ENCODE peak calls at places on chromosomes 5 and 9, in nine cellular contexts. R, T, F, V, K, B, O, A and U are unnamed samples. For H3K79me2, the result is how much of the 10 kb centered on the place peaks cover.

GRCh38 chr5:137470111-137470920 is 28.8 kb downstream of the SPOCK1 start:
- DNase-seq in F (no peak), T (peak), A (peak), B (no peak), O (no peak), R (peak), V (peak), K (no peak), U (peak)

GRCh38 chr9:131275332-131276106 is 791 bp downstream of the FAM78A start:
- DNase-seq in A (no peak), B (peak), F (peak), T (no peak), R (no peak), K (no peak), O (no peak), V (no peak), U (peak)

GRCh38 chr9:113999256-114000062 is 78.6 kb downstream of the AMBP start:
- DNase-seq in O (no peak), T (no peak), R (no peak), K (no peak), A (no peak), V (no peak), B (no peak), F (no peak), U (peak)

GRCh38 chr5:168472329-168472728 is 13.9 kb upstream of the RARS1 start:
- DNase-seq in A (peak), O (no peak), F (no peak), R (peak), T (peak), K (no peak), B (peak), V (peak), U (peak)

GRCh38 chr9:1453636-1454035 is 403.5 kb downstream of the DMRT2 start:
- DNase-seq in K (no peak), A (no peak), B (peak), V (no peak), F (no peak), O (no peak), T (no peak), R (no peak), U (no peak)

GRCh38 chr5:118793652-118794051 is 194.7 kb downstream of the DTWD2 start:
- DNase-seq in V (no peak), F (no peak), T (no peak), O (no peak), A (no peak), K (no peak), B (no peak), R (no peak), U (no peak)

GRCh38 chr9:83342731-83343130 is 195.5 kb downstream of the FRMD3 start:
- DNase-seq in O (no peak), F (no peak), T (no peak), R (no peak), V (no peak), K (no peak), A (no peak), B (no peak), U (no peak)

GRCh38 chr9:82893549-82893948 is 169.4 kb downstream of the RASEF start:
- DNase-seq in K (no peak), R (no peak), V (no peak), O (no peak), B (no peak), A (no peak), T (no peak), F (no peak), U (no peak)

GRCh38 chr5:33501260-33501659 is 60.5 kb downstream of the TARS1 start:
- DNase-seq in R (no peak), K (no peak), B (no peak), F (peak), A (no peak), V (no peak), T (no peak), O (no peak), U (no peak)

GRCh38 chr5:61277190-61277589 is 54.9 kb upstream of the ZSWIM6 start:
- DNase-seq in A (no peak), V (no peak), R (no peak), T (no peak), B (peak), K (no peak), O (no peak), F (peak), U (no peak)
- TF ChIP-seq CTCF in A (no peak), V (no peak), R (peak), T (no peak), B (peak), K (no peak), O (no peak), F (peak), U (peak)

GRCh38 chr5:3604501-3604900 is 8.9 kb downstream of the IRX1 start:
- DNase-seq in R (no peak), A (peak), B (no peak), T (no peak), F (no peak), V (no peak), O (no peak), K (no peak), U (no peak)

GRCh38 chr5:3605298-3606010 is 9.8 kb downstream of the IRX1 start:
- DNase-seq in K (no peak), R (no peak), V (no peak), F (no peak), T (no peak), A (no peak), O (no peak), B (no peak), U (peak)

GRCh38 chr5:3601929-3602712 is 6.5 kb downstream of the IRX1 start:
- DNase-seq in V (no peak), T (no peak), A (peak), B (no peak), O (no peak), K (no peak), R (no peak), F (peak), U (peak)

GRCh38 chr5:3601060-3601710 is 5.6 kb downstream of the IRX1 start:
- DNase-seq in O (no peak), A (peak), F (peak), V (no peak), R (no peak), K (no peak), T (no peak), B (no peak), U (no peak)

DNA sequence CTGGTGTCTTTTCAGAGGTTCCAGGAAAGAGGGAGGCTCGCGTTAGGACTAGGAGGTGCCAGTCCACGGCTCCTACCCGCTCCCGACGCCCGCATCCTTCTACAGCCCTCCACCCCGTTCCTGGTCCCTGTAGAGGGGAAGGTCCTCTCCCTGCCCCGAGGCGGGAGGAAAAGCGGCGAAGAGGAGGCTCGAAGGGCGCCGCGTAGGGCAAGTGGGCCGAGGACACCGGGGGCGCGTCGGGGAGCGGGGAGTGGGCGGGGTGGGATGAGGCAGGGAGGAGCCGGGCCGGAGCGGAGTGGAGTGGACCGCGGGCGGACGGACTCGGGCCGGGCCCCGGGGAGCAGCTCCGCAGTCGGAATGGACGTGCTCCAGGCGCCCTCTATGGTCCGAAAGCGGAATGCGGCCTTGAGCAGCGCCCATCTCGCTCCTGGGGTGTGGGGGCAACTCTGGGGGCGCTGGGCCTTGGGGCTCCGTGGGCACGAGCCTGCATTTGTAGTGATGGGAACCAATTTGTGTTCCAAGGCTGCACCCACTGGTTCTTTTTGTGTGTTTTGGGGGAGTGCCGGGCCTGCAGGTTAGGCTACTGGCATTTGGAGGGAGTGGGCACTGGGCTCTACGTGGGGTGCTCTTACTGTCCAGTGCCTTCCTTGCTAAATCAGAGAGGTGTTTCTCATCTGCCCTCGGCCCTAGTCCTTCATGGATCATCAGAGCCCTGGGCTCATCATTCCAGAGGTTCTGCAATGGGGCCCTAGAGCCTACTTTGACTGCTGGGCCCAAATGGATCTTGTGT is 7.3 kb downstream of the IRX1 start:
- DNase-seq in R (peak), O (no peak), K (no peak), V (no peak), B (peak), A (peak), F (peak), T (no peak), U (peak)
- H3K4me3 ChIP-seq in R (no peak), O (no peak), K (no peak), V (no peak), B (peak), A (peak), F (peak), T (no peak), U (no peak)

GRCh38 chr9:6418764-6419163 is 5.8 kb downstream of the UHRF2 start:
- DNase-seq in R (no peak), K (no peak), O (no peak), T (no peak), A (no peak), V (no peak), B (no peak), F (no peak), U (no peak)
- H3K79me2 ChIP-seq in R (half or more), K (half or more), O (half or more), T (half or more), A (half or more), V (half or more), B (half or more), F (half or more), U (half or more)

GRCh38 chr5:23303433-23303832 is 204.0 kb upstream of the PRDM9 start:
- DNase-seq in O (no peak), B (no peak), A (no peak), R (no peak), T (no peak), V (no peak), K (no peak), F (no peak), U (no peak)
- TF ChIP-seq CTCF in O (no peak), B (no peak), A (no peak), R (no peak), T (peak), V (peak), K (no peak), F (no peak), U (no peak)

GRCh38 chr9:22274477-22274876 is 172.1 kb upstream of the DMRTA1 start:
- DNase-seq in B (no peak), V (no peak), O (no peak), K (no peak), T (no peak), F (no peak), A (no peak), R (no peak), U (no peak)

GRCh38 chr9:22279621-22280020 is 167.0 kb upstream of the DMRTA1 start:
- DNase-seq in B (no peak), F (no peak), O (no peak), V (no peak), R (no peak), K (no peak), A (no peak), T (no peak), U (no peak)

DNA sequence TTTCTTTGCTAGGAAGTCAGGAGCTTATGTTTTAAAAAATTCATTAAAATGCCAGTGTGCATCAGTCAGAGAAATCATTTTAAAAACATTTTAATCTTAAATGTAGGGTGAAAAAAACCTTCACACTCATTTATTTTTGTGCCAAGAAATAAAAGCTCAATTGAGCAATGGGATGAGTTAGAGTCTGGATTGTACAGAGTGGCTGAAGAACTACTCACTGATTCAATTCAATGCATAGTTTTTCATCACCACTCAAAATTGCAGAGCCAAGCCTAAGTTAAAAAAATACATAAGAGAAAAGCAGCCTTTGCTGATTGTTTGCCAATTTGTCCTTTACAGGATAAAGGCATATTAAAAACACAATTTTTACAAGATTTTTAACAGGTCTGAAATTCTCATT is 168.2 kb upstream of the DMRTA1 start:
- DNase-seq in R (no peak), B (no peak), K (no peak), F (no peak), T (no peak), O (no peak), V (no peak), A (peak), U (no peak)
- H3K4me3 ChIP-seq in R (no peak), B (no peak), K (no peak), F (no peak), T (no peak), O (no peak), V (no peak), A (no peak), U (no peak)